ENCODE peak calls at places on chromosomes 3 and 15, in ten cellular contexts. K is psoas muscle, F is bronchial epithelial cell, D is heart right ventricle, I is left lung, G is cardiac fibroblast, X is neural crest cell, M is ovary, Q is brain microvascular endothelial cell, L is lung. H is an unnamed sample.
A peak's percentile ranks its signal among the peaks of the same experiment; 100 is the strongest.

GRCh38 chr3:144160627-144161026 is 189.0 kb downstream of the DIPK2A start:
- DNase-seq in K (no peak), F (no peak), D (no peak), I (no peak), G (no peak), X (no peak), M (no peak), Q (no peak), L (no peak), H (no peak)

GRCh38 chr15:59994855-59995557 is 9.1 kb upstream of the FOXB1 start:
- DNase-seq in K (no peak), F (no peak), D (no peak), I (no peak), G (no peak), X (no peak), M (no peak), Q (no peak), L (no peak), H (no peak)

GRCh38 chr3:28867836-28868235 is 413.0 kb upstream of the RBMS3 start:
- DNase-seq in K (no peak), F (no peak), D (no peak), I (no peak), G (no peak), X (no peak), M (no peak), Q (no peak), L (no peak), H (no peak)

GRCh38 chr15:70447927-70448698 is 315.2 kb downstream of the UACA start:
- DNase-seq in K (peak; percentile 21), F (no peak), D (peak; percentile 21), I (peak; percentile 54), G (peak; percentile 13), X (no peak), M (no peak), Q (no peak), L (no peak), H (no peak)

GRCh38 chr3:14434105-14434504 is 31.7 kb downstream of the SLC6A6 start:
- DNase-seq in K (peak; percentile 68), F (peak; percentile 37), D (no peak), I (peak; percentile 73), G (peak; percentile 61), X (no peak), M (no peak), Q (no peak), L (no peak), H (no peak)

GRCh38 chr15:48566669-48567068 is 78.8 kb downstream of the FBN1 start:
- DNase-seq in K (no peak), F (no peak), D (no peak), I (no peak), G (peak; percentile 92), X (no peak), M (no peak), Q (peak; percentile 91), L (no peak), H (no peak)

GRCh38 chr15:50137330-50137761 is 18.3 kb upstream of the ATP8B4 start:
- DNase-seq in K (no peak), F (peak; percentile 65), D (no peak), I (no peak), G (peak; percentile 65), X (no peak), M (no peak), Q (peak; percentile 70), L (no peak), H (no peak)

GRCh38 chr3:107598926-107599754 is 76.4 kb downstream of the BBX start:
- DNase-seq in K (peak; percentile 18), F (peak; percentile 52), D (peak; percentile 56), I (peak; percentile 63), G (peak; percentile 67), X (no peak), M (no peak), Q (peak; percentile 55), L (peak; percentile 43), H (no peak)

GRCh38 chr3:145942052-145942451 is 218.9 kb downstream of the PLOD2 start:
- DNase-seq in K (no peak), F (peak; percentile 69), D (no peak), I (no peak), G (no peak), X (no peak), M (no peak), Q (no peak), L (no peak), H (no peak)

GRCh38 chr3:10926831-10927521 is 65.6 kb upstream of the SLC6A1 start:
- DNase-seq in K (no peak), F (no peak), D (no peak), I (no peak), G (peak; percentile 61), X (no peak), M (no peak), Q (no peak), L (no peak), H (peak; percentile 65)

GRCh38 chr3:108603689-108604088 is 14.2 kb downstream of the DZIP3 start:
- DNase-seq in K (no peak), F (peak; percentile 30), D (no peak), I (no peak), G (peak; percentile 23), X (no peak), M (no peak), Q (no peak), L (no peak), H (no peak)

GRCh38 chr15:70258369-70259029 is 160.8 kb upstream of the TLE3 start:
- DNase-seq in K (no peak), F (no peak), D (no peak), I (peak; percentile 56), G (peak; percentile 11), X (no peak), M (no peak), Q (no peak), L (no peak), H (no peak)

GRCh38 chr3:51397389-51397788 is 6.3 kb downstream of the RBM15B start:
- DNase-seq in K (no peak), F (no peak), D (no peak), I (no peak), G (no peak), X (no peak), M (no peak), Q (no peak), L (no peak), H (no peak)

GRCh38 chr3:112967425-112967824 is 7.5 kb downstream of the CD200R1 start:
- DNase-seq in K (no peak), F (no peak), D (no peak), I (no peak), G (no peak), X (no peak), M (no peak), Q (no peak), L (no peak), H (no peak)

GRCh38 chr3:112966633-112967032 is 8.3 kb downstream of the CD200R1 start:
- DNase-seq in K (no peak), F (no peak), D (no peak), I (no peak), G (no peak), X (no peak), M (no peak), Q (no peak), L (no peak), H (no peak)

GRCh38 chr3:112967828-112968227 is 7.1 kb downstream of the CD200R1 start:
- DNase-seq in K (no peak), F (no peak), D (no peak), I (no peak), G (no peak), X (no peak), M (no peak), Q (no peak), L (no peak), H (no peak)

GRCh38 chr3:112958749-112959560 is 15.9 kb downstream of the CD200R1 start:
- DNase-seq in K (no peak), F (no peak), D (no peak), I (no peak), G (no peak), X (no peak), M (no peak), Q (no peak), L (no peak), H (no peak)

DNA sequence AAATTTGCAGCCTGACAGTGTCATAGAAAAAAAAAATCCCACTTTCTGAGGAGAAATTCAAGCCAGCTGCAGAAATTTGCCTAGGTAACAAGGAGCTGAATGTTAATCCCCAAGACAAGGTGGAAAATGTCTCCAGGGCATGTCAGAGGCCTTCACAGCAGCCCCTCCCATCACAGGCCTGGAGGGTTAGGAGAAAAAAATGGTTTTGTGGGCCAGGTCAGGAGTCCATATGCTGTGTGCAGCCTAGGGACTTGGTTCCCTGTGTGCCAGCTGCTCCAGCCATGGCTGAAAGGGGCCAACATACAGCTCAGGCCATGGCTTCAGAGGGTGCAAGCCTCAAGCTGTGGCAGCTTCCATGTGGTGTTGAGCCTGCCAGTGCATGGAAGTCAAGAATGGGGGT is 11.2 kb downstream of the CD200R1 start:
- DNase-seq in K (no peak), F (no peak), D (no peak), I (no peak), G (no peak), X (no peak), M (no peak), Q (no peak), L (no peak), H (no peak)
- TF ChIP-seq CTCF in K (no peak), F (no peak), D (no peak), I (no peak), G (no peak), X (no peak), M (no peak), Q (no peak), L (no peak), H (no peak)

DNA sequence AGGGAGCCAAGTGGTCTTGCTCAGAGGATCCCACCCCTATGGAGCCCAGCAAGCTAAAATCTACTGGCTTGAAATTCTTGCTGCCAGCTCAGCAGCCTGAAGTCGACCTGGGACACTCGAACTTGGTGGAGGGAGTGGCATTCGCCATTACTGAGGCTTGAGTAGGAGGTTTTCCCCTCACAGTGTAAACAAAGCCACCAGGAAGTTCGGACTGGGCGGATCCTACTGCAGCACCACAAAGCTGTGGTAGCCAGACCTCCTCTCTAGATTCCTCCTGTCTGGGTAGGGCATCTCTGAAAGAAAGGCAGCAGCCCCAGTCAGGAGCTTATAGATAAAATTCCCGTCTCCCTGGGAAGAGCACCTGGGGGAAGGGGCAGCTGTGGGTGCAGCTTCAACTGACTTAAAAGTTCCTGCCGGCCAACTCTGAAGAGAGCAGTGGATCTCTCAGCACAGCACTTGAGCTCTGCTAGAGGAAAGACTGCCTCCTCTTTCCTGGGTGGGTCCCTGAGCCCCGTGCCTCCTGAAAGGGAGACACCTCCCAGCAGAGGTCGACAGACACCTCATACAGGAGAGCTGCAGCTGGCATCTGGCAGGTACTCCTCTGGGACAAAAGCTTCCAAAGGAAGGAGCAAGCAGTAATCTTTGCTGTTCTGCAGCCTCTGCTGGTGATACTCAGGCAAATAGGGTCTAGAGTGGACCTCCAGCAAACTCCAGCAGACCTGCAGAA is 576.3 kb upstream of the NECTIN3 start:
- DNase-seq in K (no peak), F (peak; percentile 37), D (no peak), I (peak; percentile 55), G (no peak), X (no peak), M (no peak), Q (no peak), L (no peak), H (no peak)
- TF ChIP-seq CTCF in K (no peak), F (no peak), D (no peak), I (no peak), G (no peak), X (no peak), M (no peak), Q (no peak), L (no peak), H (no peak)

GRCh38 chr15:57364282-57365007 is 11.9 kb upstream of the CGNL1 start:
- DNase-seq in K (no peak), F (no peak), D (no peak), I (no peak), G (peak; percentile 55), X (no peak), M (no peak), Q (peak; percentile 39), L (no peak), H (no peak)
- TF ChIP-seq CTCF in K (no peak), F (no peak), D (no peak), I (no peak), G (peak; percentile 48), X (peak; percentile 46), M (no peak), Q (peak; percentile 81), L (no peak), H (no peak)

GRCh38 chr3:170835346-170835745 is 34.6 kb downstream of the RPL22L1 start:
- DNase-seq in K (no peak), F (no peak), D (no peak), I (no peak), G (no peak), X (no peak), M (no peak), Q (no peak), L (no peak), H (no peak)
- TF ChIP-seq CTCF in K (no peak), F (no peak), D (no peak), I (no peak), G (no peak), X (no peak), M (no peak), Q (no peak), L (no peak), H (no peak)